ENCODE peak calls at places on chromosomes 4 and X, in ten cellular contexts. U, J, K, I, L, R, Y, Z, V and Q are unnamed samples.

GRCh38 chr4:24820541-24820940 is 25.2 kb downstream of the SOD3 start:
- DNase-seq in U (no peak), J (no peak), K (no peak), I (no peak), L (no peak), R (no peak), Y (no peak), Z (no peak), V (no peak), Q (no peak)

GRCh38 chrX:56975611-56976010 is 19.7 kb downstream of the SPIN3 start:
- DNase-seq in U (no peak), J (no peak), K (no peak), I (no peak), L (no peak), R (no peak), Y (no peak), Z (no peak), V (no peak), Q (peak; percentile 21)

GRCh38 chrX:69027181-69028005 is 137.9 kb downstream of the PJA1 start:
- DNase-seq in U (peak; percentile 91), J (no peak), K (peak; percentile 20), I (no peak), L (no peak), R (no peak), Y (no peak), Z (no peak), V (no peak), Q (peak; percentile 76)

GRCh38 chr4:187612211-187612780 is 383.3 kb upstream of the ZFP42 start:
- DNase-seq in U (no peak), J (no peak), K (peak; percentile 47), I (no peak), L (no peak), R (no peak), Y (no peak), Z (no peak), V (no peak), Q (no peak)

GRCh38 chr4:74540193-74540592 is 95.3 kb downstream of the AREG start:
- DNase-seq in U (peak; percentile 65), J (no peak), K (peak; percentile 39), I (no peak), L (no peak), R (no peak), Y (no peak), Z (no peak), V (no peak), Q (peak; percentile 69)

GRCh38 chrX:103845165-103845653 is 13.2 kb upstream of the RAB9B start:
- DNase-seq in U (peak; percentile 80), J (peak; percentile 54), K (peak; percentile 41), I (peak; percentile 6), L (peak; percentile 2), R (peak; percentile 71), Y (peak; percentile 30), Z (peak; percentile 24), V (peak; percentile 63), Q (peak; percentile 90)

GRCh38 chr4:110417151-110417550 is 58.8 kb upstream of the ENPEP start:
- DNase-seq in U (no peak), J (no peak), K (no peak), I (no peak), L (no peak), R (no peak), Y (no peak), Z (no peak), V (no peak), Q (peak; percentile 6)

GRCh38 chrX:81206471-81206870 is 4.6 kb downstream of the SH3BGRL start:
- DNase-seq in U (no peak), J (no peak), K (no peak), I (no peak), L (no peak), R (no peak), Y (no peak), Z (no peak), V (no peak), Q (no peak)

GRCh38 chr4:121198261-121198660 is 34.1 kb upstream of the TNIP3 start:
- DNase-seq in U (no peak), J (no peak), K (no peak), I (no peak), L (no peak), R (no peak), Y (no peak), Z (no peak), V (no peak), Q (no peak)

GRCh38 chrX:928606-929005 is 283.8 kb downstream of the CRLF2 start:
- DNase-seq in U (no peak), J (peak; percentile 13), K (no peak), I (no peak), L (no peak), R (no peak), Y (no peak), Z (no peak), V (no peak), Q (no peak)

GRCh38 chr4:150387983-150388382 is 194.0 kb upstream of the MAB21L2 start:
- DNase-seq in U (no peak), J (no peak), K (no peak), I (no peak), L (no peak), R (no peak), Y (no peak), Z (no peak), V (no peak), Q (no peak)

GRCh38 chr4:25937801-25938200 is 23.8 kb downstream of the SMIM20 start:
- DNase-seq in U (no peak), J (no peak), K (peak; percentile 72), I (no peak), L (no peak), R (no peak), Y (no peak), Z (no peak), V (no peak), Q (peak; percentile 82)

GRCh38 chr4:6291784-6292297 is 22.2 kb downstream of the WFS1 start:
- DNase-seq in U (no peak), J (no peak), K (no peak), I (no peak), L (no peak), R (no peak), Y (no peak), Z (no peak), V (no peak), Q (no peak)

GRCh38 chrX:117707948-117708743 is 408.5 kb downstream of the KLHL13 start:
- DNase-seq in U (no peak), J (no peak), K (no peak), I (no peak), L (no peak), R (no peak), Y (no peak), Z (no peak), V (no peak), Q (no peak)

GRCh38 chr4:65223601-65224000 is 446.7 kb downstream of the EPHA5 start:
- DNase-seq in U (peak; percentile 87), J (no peak), K (no peak), I (peak; percentile 49), L (no peak), R (no peak), Y (no peak), Z (no peak), V (no peak), Q (no peak)

GRCh38 chr4:7160439-7160838 is 31.9 kb upstream of the SORCS2 start:
- DNase-seq in U (no peak), J (peak; percentile 23), K (no peak), I (no peak), L (no peak), R (peak; percentile 93), Y (no peak), Z (no peak), V (no peak), Q (no peak)

GRCh38 chr4:16150716-16151115 is 66.9 kb upstream of the PROM1 start:
- DNase-seq in U (peak; percentile 42), J (no peak), K (peak; percentile 28), I (no peak), L (no peak), R (no peak), Y (no peak), Z (no peak), V (no peak), Q (no peak)

GRCh38 chrX:9465380-9466114 is 689 bp downstream of the TBL1X start:
- DNase-seq in U (no peak), J (peak; percentile 58), K (no peak), I (no peak), L (no peak), R (no peak), Y (peak; percentile 40), Z (no peak), V (peak; percentile 67), Q (no peak)

GRCh38 chr4:127782275-127783025 is at the start of gene HSPA4L:
- DNase-seq in U (peak; percentile 50), J (peak; percentile 83), K (peak; percentile 51), I (peak; percentile 67), L (peak; percentile 47), R (peak; percentile 83), Y (no peak), Z (peak; percentile 32), V (peak; percentile 78), Q (peak; percentile 90)

GRCh38 chr4:154686838-154687237 is 57.0 kb upstream of the LRAT start:
- DNase-seq in U (peak; percentile 35), J (no peak), K (no peak), I (no peak), L (no peak), R (no peak), Y (no peak), Z (no peak), V (no peak), Q (no peak)

GRCh38 chr4:5954056-5954760 is 61.3 kb upstream of the CRMP1 start:
- DNase-seq in U (no peak), J (no peak), K (no peak), I (no peak), L (no peak), R (no peak), Y (no peak), Z (no peak), V (no peak), Q (no peak)

GRCh38 chr4:175470141-175470540 is 341.9 kb downstream of the GPM6A start:
- DNase-seq in U (peak; percentile 64), J (no peak), K (peak; percentile 16), I (no peak), L (no peak), R (no peak), Y (no peak), Z (no peak), V (no peak), Q (no peak)

GRCh38 chrX:155094468-155095061 is 23.3 kb downstream of the BRCC3 start:
- DNase-seq in U (peak; percentile 58), J (no peak), K (peak; percentile 18), I (no peak), L (peak; percentile 49), R (no peak), Y (no peak), Z (no peak), V (no peak), Q (peak; percentile 32)

GRCh38 chr4:182369211-182369610 is 126.0 kb downstream of the TENM3 start:
- DNase-seq in U (no peak), J (no peak), K (peak; percentile 42), I (no peak), L (no peak), R (no peak), Y (no peak), Z (no peak), V (no peak), Q (no peak)

GRCh38 chr4:124890522-124890921 is 178.0 kb upstream of the ANKRD50 start:
- DNase-seq in U (peak; percentile 73), J (no peak), K (no peak), I (no peak), L (no peak), R (no peak), Y (no peak), Z (no peak), V (no peak), Q (peak; percentile 16)

GRCh38 chrX:147602297-147602696 is 309.4 kb upstream of the FMR1 start:
- DNase-seq in U (peak; percentile 8), J (no peak), K (no peak), I (no peak), L (peak; percentile 1), R (no peak), Y (no peak), Z (no peak), V (no peak), Q (no peak)

GRCh38 chr4:153138736-153139135 is 65.5 kb upstream of the TRIM2 start:
- DNase-seq in U (no peak), J (no peak), K (no peak), I (no peak), L (no peak), R (no peak), Y (no peak), Z (no peak), V (no peak), Q (no peak)

GRCh38 chr4:150217192-150217591 is 138.9 kb downstream of the DCLK2 start:
- DNase-seq in U (peak; percentile 61), J (no peak), K (peak; percentile 62), I (no peak), L (peak; percentile 9), R (no peak), Y (no peak), Z (no peak), V (no peak), Q (peak; percentile 28)